ENCODE peak calls at places on chromosomes 12 and 14, in six cellular contexts. Q is T follicular helper cell, J is breast epithelium, L is fibroblast of the conjunctiva, N is RPMI7951, A is tibial artery. W is an unnamed sample.
A peak's percentile ranks its signal among the peaks of the same experiment; 100 is the strongest.

GRCh38 chr14:58663494-58664111 is 25.8 kb downstream of the DACT1 start:
- DNase-seq in Q (no peak), J (no peak), L (no peak), N (peak; percentile 42), A (no peak), W (peak; percentile 35)

GRCh38 chr12:53786411-53786810 is 34.6 kb upstream of the CISTR start:
- DNase-seq in Q (no peak), J (no peak), L (no peak), N (no peak), A (no peak), W (no peak)

GRCh38 chr14:95482967-95483842 is 33.2 kb downstream of the SYNE3 start:
- DNase-seq in Q (no peak), J (no peak), L (peak; percentile 79), N (peak; percentile 94), A (peak; percentile 93), W (peak; percentile 86)

GRCh38 chr12:50734409-50735263 is 29.3 kb upstream of the ATF1 start:
- DNase-seq in Q (no peak), J (no peak), L (no peak), N (peak; percentile 38), A (no peak), W (no peak)

GRCh38 chr12:58419905-58420304 is 478.5 kb downstream of the ATP23 start:
- DNase-seq in Q (no peak), J (no peak), L (no peak), N (peak; percentile 52), A (no peak), W (no peak)

GRCh38 chr12:52390739-52391617 is 5.5 kb upstream of the KRT84 start:
- DNase-seq in Q (no peak), J (no peak), L (no peak), N (peak; percentile 14), A (no peak), W (peak; percentile 16)

GRCh38 chr12:2287589-2287988 is 234.8 kb downstream of the CACNA1C start:
- DNase-seq in Q (no peak), J (no peak), L (no peak), N (no peak), A (no peak), W (no peak)

GRCh38 chr14:24339284-24340151 is at the start of gene RIPK3:
- DNase-seq in Q (peak; percentile 46), J (no peak), L (no peak), N (no peak), A (no peak), W (no peak)

GRCh38 chr12:28130625-28131598 is 59.3 kb upstream of the CCDC91 start:
- DNase-seq in Q (no peak), J (no peak), L (peak; percentile 90), N (peak; percentile 94), A (no peak), W (peak; percentile 55)

GRCh38 chr14:22569749-22570131 is 19.3 kb downstream of the DAD1 start:
- DNase-seq in Q (no peak), J (no peak), L (no peak), N (no peak), A (no peak), W (no peak)

GRCh38 chr12:18267427-18267826 is 6.1 kb downstream of the PIK3C2G start:
- DNase-seq in Q (no peak), J (no peak), L (no peak), N (no peak), A (no peak), W (no peak)

GRCh38 chr14:57749267-57749666 is 116.6 kb downstream of the SLC35F4 start:
- DNase-seq in Q (no peak), J (no peak), L (no peak), N (peak; percentile 15), A (no peak), W (peak; percentile 57)

GRCh38 chr12:12506541-12506940 is 56.1 kb downstream of the DUSP16 start:
- DNase-seq in Q (no peak), J (no peak), L (peak; percentile 38), N (peak; percentile 79), A (no peak), W (peak; percentile 70)

GRCh38 chr12:130686511-130686981 is 29.6 kb downstream of the RIMBP2 start:
- DNase-seq in Q (no peak), J (no peak), L (no peak), N (no peak), A (no peak), W (no peak)

GRCh38 chr14:79466938-79467527 is 744.3 kb downstream of the DIO2 start:
- DNase-seq in Q (no peak), J (no peak), L (no peak), N (no peak), A (no peak), W (no peak)

GRCh38 chr12:115891551-115891950 is 385.9 kb downstream of the MED13L start:
- DNase-seq in Q (no peak), J (no peak), L (no peak), N (no peak), A (no peak), W (no peak)